ENCODE peak calls at places on chromosome 17, in four cellular contexts. A is lung, R is OCI-LY7, J is stomach. M is an unnamed sample.

GRCh38 chr17:82668631-82669099 is 20.4 kb upstream of the WDR45B start:
- DNase-seq in J (peak), R (peak), A (peak), M (no peak)

GRCh38 chr17:29760279-29760721 is 137.6 kb upstream of the CORO6 start:
- DNase-seq in J (no peak), A (no peak), R (peak), M (no peak)

GRCh38 chr17:17041018-17041521 is 1.2 kb upstream of the MPRIP start:
- DNase-seq in A (no peak), J (no peak), R (no peak), M (no peak)

GRCh38 chr17:32725697-32726096 is 151.2 kb downstream of the MYO1D start:
- DNase-seq in J (no peak), R (no peak), A (no peak), M (no peak)

GRCh38 chr17:59829217-59830006 is 63.3 kb downstream of the TUBD1 start:
- DNase-seq in J (no peak), A (no peak), R (peak), M (no peak)

GRCh38 chr17:1601571-1601970 is 27.1 kb downstream of the SLC43A2 start:
- DNase-seq in J (no peak), R (no peak), A (no peak), M (no peak)

GRCh38 chr17:62870581-62870964 is 62.5 kb upstream of the MARCHF10 start:
- DNase-seq in A (no peak), R (no peak), J (no peak), M (no peak)

GRCh38 chr17:82248815-82249638 is 20.2 kb downstream of the SLC16A3 start:
- DNase-seq in J (no peak), A (no peak), R (no peak), M (no peak)

GRCh38 chr17:81831957-81832607 is 1.0 kb downstream of the MCRIP1 start:
- DNase-seq in R (peak), A (no peak), J (no peak), M (no peak)

GRCh38 chr17:31313982-31314787 is at the start of gene EVI2B:
- DNase-seq in A (no peak), R (peak), J (no peak), M (peak)

GRCh38 chr17:80463784-80464400 is 12.5 kb downstream of the NPTX1 start:
- DNase-seq in R (no peak), J (no peak), A (no peak), M (no peak)

GRCh38 chr17:39144414-39144813 is 7.0 kb downstream of the PLXDC1 start:
- DNase-seq in J (peak), R (no peak), A (peak), M (no peak)

GRCh38 chr17:75639771-75640555 is 6.7 kb downstream of the SMIM5 start:
- DNase-seq in R (no peak), A (no peak), J (peak), M (no peak)

GRCh38 chr17:44599298-44600175 is 42.3 kb downstream of the FZD2 start:
- DNase-seq in J (peak), R (no peak), A (peak), M (no peak)

GRCh38 chr17:76264425-76264754 is 758 bp upstream of the UBALD2 start:
- DNase-seq in R (no peak), A (no peak), J (no peak), M (no peak)

GRCh38 chr17:64081802-64082799 is 47.8 kb downstream of the ERN1 start:
- DNase-seq in A (no peak), J (no peak), R (peak), M (peak)

GRCh38 chr17:51144266-51145022 is 8.9 kb upstream of the NME1 start:
- DNase-seq in R (no peak), A (no peak), J (no peak), M (no peak)

GRCh38 chr17:17402558-17402957 is 74.2 kb upstream of the MED9 start:
- DNase-seq in A (no peak), R (no peak), J (no peak), M (no peak)

GRCh38 chr17:40515491-40516041 is 14.1 kb upstream of the TNS4 start:
- DNase-seq in A (no peak), R (peak), J (no peak), M (no peak)

GRCh38 chr17:56756536-56756935 is 77.2 kb downstream of the C17orf67 start:
- DNase-seq in A (no peak), J (no peak), R (no peak), M (no peak)

GRCh38 chr17:15261818-15262290 is 3.3 kb downstream of the PMP22 start:
- DNase-seq in A (no peak), R (no peak), J (no peak), M (no peak)

GRCh38 chr17:38604479-38605229 is 1.1 kb downstream of the SRCIN1 start:
- DNase-seq in R (peak), A (no peak), J (no peak), M (no peak)

GRCh38 chr17:77881545-77881944 is 77.0 kb upstream of the TNRC6C start:
- DNase-seq in R (peak), A (peak), J (peak), M (no peak)

GRCh38 chr17:58911741-58912343 is 156.2 kb downstream of the PPM1E start:
- DNase-seq in J (no peak), R (no peak), A (no peak), M (no peak)

GRCh38 chr17:79784353-79785016 is 6.5 kb downstream of the CBX2 start:
- DNase-seq in R (no peak), A (no peak), J (no peak), M (no peak)

GRCh38 chr17:14923981-14924380 is 341.1 kb downstream of the PMP22 start:
- DNase-seq in R (no peak), J (no peak), A (no peak), M (no peak)

GRCh38 chr17:72467841-72468653 is 347.2 kb downstream of the SOX9 start:
- DNase-seq in A (no peak), J (peak), R (no peak), M (no peak)

GRCh38 chr17:58332720-58333395 is 4.3 kb upstream of the TSPOAP1 start:
- DNase-seq in A (no peak), R (peak), J (no peak), M (no peak)

GRCh38 chr17:21174719-21175118 is 39.2 kb downstream of the TMEM11 start:
- DNase-seq in A (no peak), J (peak), R (no peak), M (no peak)

GRCh38 chr17:75814900-75815373 is 29.3 kb downstream of the UNC13D start:
- DNase-seq in R (no peak), J (no peak), A (no peak), M (no peak)

GRCh38 chr17:45001310-45001709 is 33.2 kb upstream of the C1QL1 start:
- DNase-seq in J (no peak), R (no peak), A (no peak), M (no peak)

GRCh38 chr17:46000292-46000691 is 1.2 kb downstream of the STH start:
- DNase-seq in R (no peak), A (no peak), J (no peak), M (no peak)

GRCh38 chr17:17888821-17889220 is 52.0 kb upstream of the SREBF1 start:
- DNase-seq in A (no peak), R (no peak), J (no peak), M (peak)

GRCh38 chr17:60525347-60525623 is 757 bp downstream of the APPBP2 start:
- DNase-seq in J (no peak), A (no peak), R (no peak), M (no peak)

GRCh38 chr17:48011405-48012150 is 26.0 kb downstream of the COPZ2 start:
- DNase-seq in A (no peak), R (peak), J (peak), M (no peak)

GRCh38 chr17:3914319-3914685 is 2.0 kb downstream of the P2RX1 start:
- DNase-seq in A (no peak), J (peak), R (peak), M (no peak)
- H3K4me3 ChIP-seq in A (no peak), J (peak), R (peak), M (no peak)

DNA sequence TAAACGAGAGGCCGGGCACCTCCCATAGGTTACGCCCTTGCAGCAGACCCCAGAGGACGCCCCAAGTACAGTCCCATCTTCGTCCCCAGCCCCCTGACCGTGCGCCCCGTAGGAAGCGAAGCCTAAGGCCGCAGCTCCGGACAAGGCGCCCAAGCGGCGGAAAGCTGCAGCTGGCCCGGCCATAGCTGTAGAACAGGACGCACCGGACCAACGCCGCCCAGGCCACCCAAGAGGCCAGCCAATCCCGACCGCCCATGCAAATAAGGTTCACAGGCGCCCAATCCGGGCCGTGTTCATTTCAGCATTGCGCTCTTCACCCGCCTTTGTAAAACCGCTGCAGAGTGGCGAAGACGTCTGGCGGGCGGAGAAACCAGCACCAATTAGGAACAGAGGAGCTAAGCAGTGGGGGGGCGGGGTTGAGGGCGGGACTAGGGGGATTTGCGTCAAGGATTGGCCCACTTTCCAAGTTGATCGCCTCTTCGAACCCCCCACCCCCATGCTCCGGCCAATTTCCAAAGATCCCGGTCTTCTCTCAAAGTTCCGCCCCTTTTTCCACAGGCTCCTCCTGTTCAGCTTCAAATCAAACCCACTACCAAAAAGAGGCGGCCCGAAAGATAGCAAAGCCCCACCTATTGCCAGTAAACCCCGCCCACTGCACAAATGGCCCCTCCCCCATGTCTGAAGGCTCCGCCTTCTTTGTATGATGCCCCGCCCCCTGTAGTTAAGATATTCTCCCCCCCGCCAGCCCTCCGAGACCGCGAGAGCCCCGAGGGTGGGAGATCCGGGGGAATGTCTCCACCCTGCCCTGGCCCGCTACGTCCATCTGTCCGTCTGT is at the start of gene TMEM256:
- DNase-seq in R (peak), A (peak), J (peak), M (peak)
- TF ChIP-seq CTCF in R (no peak), A (no peak), J (no peak), M (no peak)

DNA sequence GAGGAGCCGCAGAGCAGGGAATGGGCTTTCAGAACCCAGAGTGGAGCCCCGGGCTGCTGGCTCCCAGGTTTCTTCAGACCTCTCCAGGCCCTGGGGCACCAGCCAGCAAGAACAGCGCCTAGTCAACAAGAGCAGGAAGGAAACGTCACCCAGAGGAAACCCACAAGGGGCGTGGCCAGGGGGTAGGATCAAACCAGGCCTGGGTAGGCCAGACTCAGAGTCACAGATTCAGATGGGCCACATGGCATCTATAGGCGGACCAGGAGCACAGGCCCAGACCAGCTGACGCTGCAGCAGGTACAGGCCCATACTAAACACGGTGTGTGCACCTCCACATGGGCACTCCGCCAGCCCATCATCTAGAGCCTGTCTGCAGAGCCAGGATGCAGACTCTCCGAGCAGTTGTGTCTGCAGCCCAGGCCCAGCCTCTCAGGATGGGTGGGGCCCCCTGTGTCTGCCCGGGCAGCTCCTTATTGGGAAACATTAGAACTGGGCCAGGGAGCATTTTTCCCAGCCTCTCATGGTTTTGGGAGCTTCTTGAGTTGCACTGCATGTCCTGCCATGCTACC is at the start of gene NLRP1:
- DNase-seq in A (peak), J (peak), R (peak), M (no peak)
- H3K4me3 ChIP-seq in A (peak), J (peak), R (peak), M (no peak)

GRCh38 chr17:74177018-74177450 is 26.4 kb upstream of the RPL38 start:
- DNase-seq in A (no peak), J (no peak), R (no peak), M (no peak)
- TF ChIP-seq CTCF in A (no peak), J (no peak), R (no peak), M (no peak)